ENCODE peak calls at places on chromosomes 12 and 14, in ten cellular contexts. One of them, this sample, is unnamed.

GRCh38 chr14:72060460-72060859 is 128.2 kb downstream of the RGS6 start:
- DNase-seq in heart right ventricle: no peak
- DNase-seq in effector memory CD4-positive, alpha-beta T cell: no peak
- DNase-seq in A549: no peak
- DNase-seq in neural progenitor cell: no peak
- DNase-seq in left ventricle myocardium inferior: no peak
- DNase-seq in tibial artery: no peak
- DNase-seq in adrenal gland: no peak
- DNase-seq in sigmoid colon: no peak
- DNase-seq in right cardiac atrium: no peak
- DNase-seq in this sample: no peak

GRCh38 chr12:123150804-123151678 is at the start of gene PITPNM2:
- DNase-seq in heart right ventricle: peak; percentile 50
- DNase-seq in effector memory CD4-positive, alpha-beta T cell: peak; percentile 24
- DNase-seq in A549: peak; percentile 57
- DNase-seq in neural progenitor cell: peak; percentile 94
- DNase-seq in left ventricle myocardium inferior: peak; percentile 70
- DNase-seq in tibial artery: peak; percentile 79
- DNase-seq in adrenal gland: peak; percentile 70
- DNase-seq in sigmoid colon: peak; percentile 78
- DNase-seq in right cardiac atrium: peak; percentile 87
- DNase-seq in this sample: peak; percentile 92

GRCh38 chr14:102927346-102927877 is 4.9 kb downstream of the AMN start:
- DNase-seq in heart right ventricle: no peak
- DNase-seq in effector memory CD4-positive, alpha-beta T cell: no peak
- DNase-seq in A549: no peak
- DNase-seq in neural progenitor cell: no peak
- DNase-seq in left ventricle myocardium inferior: no peak
- DNase-seq in tibial artery: no peak
- DNase-seq in adrenal gland: no peak
- DNase-seq in sigmoid colon: no peak
- DNase-seq in right cardiac atrium: peak; percentile 56
- DNase-seq in this sample: peak; percentile 71

GRCh38 chr14:104227806-104228205 is 89.4 kb downstream of the KIF26A start:
- DNase-seq in heart right ventricle: no peak
- DNase-seq in effector memory CD4-positive, alpha-beta T cell: no peak
- DNase-seq in A549: no peak
- DNase-seq in neural progenitor cell: no peak
- DNase-seq in left ventricle myocardium inferior: no peak
- DNase-seq in tibial artery: no peak
- DNase-seq in adrenal gland: no peak
- DNase-seq in sigmoid colon: no peak
- DNase-seq in right cardiac atrium: no peak
- DNase-seq in this sample: no peak

GRCh38 chr12:96106137-96106536 is 70.8 kb upstream of the LTA4H start:
- DNase-seq in heart right ventricle: no peak
- DNase-seq in effector memory CD4-positive, alpha-beta T cell: no peak
- DNase-seq in A549: no peak
- DNase-seq in neural progenitor cell: no peak
- DNase-seq in left ventricle myocardium inferior: no peak
- DNase-seq in tibial artery: no peak
- DNase-seq in adrenal gland: no peak
- DNase-seq in sigmoid colon: no peak
- DNase-seq in right cardiac atrium: no peak
- DNase-seq in this sample: no peak

GRCh38 chr14:94161979-94162378 is 12.1 kb upstream of the PPP4R4 start:
- DNase-seq in heart right ventricle: no peak
- DNase-seq in effector memory CD4-positive, alpha-beta T cell: no peak
- DNase-seq in A549: no peak
- DNase-seq in neural progenitor cell: no peak
- DNase-seq in left ventricle myocardium inferior: no peak
- DNase-seq in tibial artery: no peak
- DNase-seq in adrenal gland: no peak
- DNase-seq in sigmoid colon: no peak
- DNase-seq in right cardiac atrium: no peak
- DNase-seq in this sample: no peak

GRCh38 chr14:34355584-34356266 is 106.3 kb downstream of the SPTSSA start:
- DNase-seq in heart right ventricle: peak; percentile 25
- DNase-seq in effector memory CD4-positive, alpha-beta T cell: no peak
- DNase-seq in A549: no peak
- DNase-seq in neural progenitor cell: no peak
- DNase-seq in left ventricle myocardium inferior: no peak
- DNase-seq in tibial artery: no peak
- DNase-seq in adrenal gland: peak; percentile 56
- DNase-seq in sigmoid colon: no peak
- DNase-seq in right cardiac atrium: no peak
- DNase-seq in this sample: no peak

GRCh38 chr12:27334721-27335082 is 2.1 kb downstream of the BMAL2 start:
- DNase-seq in heart right ventricle: no peak
- DNase-seq in effector memory CD4-positive, alpha-beta T cell: no peak
- DNase-seq in A549: no peak
- DNase-seq in neural progenitor cell: no peak
- DNase-seq in left ventricle myocardium inferior: no peak
- DNase-seq in tibial artery: no peak
- DNase-seq in adrenal gland: no peak
- DNase-seq in sigmoid colon: no peak
- DNase-seq in right cardiac atrium: no peak
- DNase-seq in this sample: no peak

GRCh38 chr14:100359111-100359510 is 36.0 kb downstream of the SLC25A47 start:
- DNase-seq in heart right ventricle: no peak
- DNase-seq in effector memory CD4-positive, alpha-beta T cell: no peak
- DNase-seq in A549: no peak
- DNase-seq in neural progenitor cell: no peak
- DNase-seq in left ventricle myocardium inferior: no peak
- DNase-seq in tibial artery: no peak
- DNase-seq in adrenal gland: no peak
- DNase-seq in sigmoid colon: no peak
- DNase-seq in right cardiac atrium: no peak
- DNase-seq in this sample: no peak
- H3K27ac ChIP-seq in heart right ventricle: peak overlapping the region; percentile 49
- H3K27ac ChIP-seq in effector memory CD4-positive, alpha-beta T cell: no peak overlapping the region
- H3K27ac ChIP-seq in A549: no peak overlapping the region
- H3K27ac ChIP-seq in neural progenitor cell: no peak overlapping the region
- H3K27ac ChIP-seq in left ventricle myocardium inferior: peak overlapping the region; percentile 82
- H3K27ac ChIP-seq in tibial artery: no peak overlapping the region
- H3K27ac ChIP-seq in adrenal gland: no peak overlapping the region
- H3K27ac ChIP-seq in sigmoid colon: no peak overlapping the region
- H3K27ac ChIP-seq in right cardiac atrium: no peak overlapping the region
- H3K27ac ChIP-seq in this sample: no peak overlapping the region

GRCh38 chr14:74627071-74627470 is 15.0 kb upstream of the LTBP2 start:
- DNase-seq in heart right ventricle: no peak
- DNase-seq in effector memory CD4-positive, alpha-beta T cell: no peak
- DNase-seq in A549: no peak
- DNase-seq in neural progenitor cell: no peak
- DNase-seq in left ventricle myocardium inferior: no peak
- DNase-seq in tibial artery: no peak
- DNase-seq in adrenal gland: no peak
- DNase-seq in sigmoid colon: no peak
- DNase-seq in right cardiac atrium: no peak
- DNase-seq in this sample: no peak

GRCh38 chr14:74634481-74634880 is 22.4 kb upstream of the LTBP2 start:
- DNase-seq in heart right ventricle: no peak
- DNase-seq in effector memory CD4-positive, alpha-beta T cell: no peak
- DNase-seq in A549: no peak
- DNase-seq in neural progenitor cell: no peak
- DNase-seq in left ventricle myocardium inferior: no peak
- DNase-seq in tibial artery: no peak
- DNase-seq in adrenal gland: no peak
- DNase-seq in sigmoid colon: no peak
- DNase-seq in right cardiac atrium: no peak
- DNase-seq in this sample: no peak

GRCh38 chr14:74634964-74635363 is 22.9 kb upstream of the LTBP2 start:
- DNase-seq in heart right ventricle: no peak
- DNase-seq in effector memory CD4-positive, alpha-beta T cell: no peak
- DNase-seq in A549: no peak
- DNase-seq in neural progenitor cell: peak; percentile 33
- DNase-seq in left ventricle myocardium inferior: no peak
- DNase-seq in tibial artery: no peak
- DNase-seq in adrenal gland: no peak
- DNase-seq in sigmoid colon: no peak
- DNase-seq in right cardiac atrium: no peak
- DNase-seq in this sample: no peak

GRCh38 chr14:74628418-74628817 is 16.4 kb upstream of the LTBP2 start:
- DNase-seq in heart right ventricle: no peak
- DNase-seq in effector memory CD4-positive, alpha-beta T cell: no peak
- DNase-seq in A549: no peak
- DNase-seq in neural progenitor cell: no peak
- DNase-seq in left ventricle myocardium inferior: no peak
- DNase-seq in tibial artery: no peak
- DNase-seq in adrenal gland: no peak
- DNase-seq in sigmoid colon: no peak
- DNase-seq in right cardiac atrium: no peak
- DNase-seq in this sample: no peak

DNA sequence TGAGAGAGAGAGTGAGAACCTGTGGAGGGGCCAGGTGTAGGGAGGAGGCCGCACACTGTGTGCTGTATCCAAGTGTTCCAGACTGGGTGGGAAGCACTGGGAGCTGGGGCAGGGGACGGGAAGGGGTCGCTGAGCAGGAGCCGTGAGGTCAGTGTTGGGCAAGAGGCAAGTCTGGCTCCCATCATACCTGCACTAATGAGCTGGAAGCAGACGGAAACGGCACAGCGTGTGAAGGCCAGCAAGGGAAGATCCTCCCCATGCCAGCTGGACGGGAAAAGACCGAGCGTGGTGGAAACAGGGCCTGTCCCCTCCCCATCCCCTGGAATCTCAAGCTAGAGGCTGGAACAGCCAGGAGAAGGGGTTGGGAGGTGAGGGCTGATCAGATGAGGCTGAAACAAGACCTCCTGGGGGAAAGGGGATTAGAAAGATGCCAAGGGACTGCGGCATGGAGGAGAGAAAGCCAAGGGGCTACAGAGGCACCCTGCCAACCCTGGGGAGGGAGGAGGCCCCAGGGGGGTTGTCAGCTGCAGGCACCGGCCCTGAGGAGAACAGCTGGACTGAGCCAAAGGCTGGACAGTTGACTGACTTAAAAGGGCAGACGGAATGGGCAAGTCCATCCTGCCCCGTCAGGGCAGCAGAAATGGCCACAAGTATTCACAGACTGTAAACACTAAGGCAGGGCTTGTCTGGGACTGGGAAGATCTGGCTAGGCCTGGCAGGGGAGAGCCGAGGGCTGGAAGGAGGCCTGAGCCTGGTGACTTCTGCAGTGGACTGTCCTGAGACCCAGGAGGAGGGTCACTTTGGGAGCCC is 19.0 kb upstream of the LTBP2 start:
- DNase-seq in heart right ventricle: no peak
- DNase-seq in effector memory CD4-positive, alpha-beta T cell: no peak
- DNase-seq in A549: no peak
- DNase-seq in neural progenitor cell: peak; percentile 27
- DNase-seq in left ventricle myocardium inferior: no peak
- DNase-seq in tibial artery: no peak
- DNase-seq in adrenal gland: no peak
- DNase-seq in sigmoid colon: no peak
- DNase-seq in right cardiac atrium: no peak
- DNase-seq in this sample: no peak
- H3K27ac ChIP-seq in heart right ventricle: peak overlapping the region; percentile 41
- H3K27ac ChIP-seq in effector memory CD4-positive, alpha-beta T cell: no peak overlapping the region
- H3K27ac ChIP-seq in A549: peak overlapping the region; percentile 54
- H3K27ac ChIP-seq in neural progenitor cell: no peak overlapping the region
- H3K27ac ChIP-seq in left ventricle myocardium inferior: peak overlapping the region; percentile 19
- H3K27ac ChIP-seq in tibial artery: peak overlapping the region; percentile 61
- H3K27ac ChIP-seq in adrenal gland: no peak overlapping the region
- H3K27ac ChIP-seq in sigmoid colon: no peak overlapping the region
- H3K27ac ChIP-seq in right cardiac atrium: no peak overlapping the region
- H3K27ac ChIP-seq in this sample: no peak overlapping the region

GRCh38 chr14:91829511-91829910 is 37.8 kb downstream of the TC2N start:
- DNase-seq in heart right ventricle: no peak
- DNase-seq in effector memory CD4-positive, alpha-beta T cell: no peak
- DNase-seq in A549: no peak
- DNase-seq in neural progenitor cell: no peak
- DNase-seq in left ventricle myocardium inferior: no peak
- DNase-seq in tibial artery: no peak
- DNase-seq in adrenal gland: no peak
- DNase-seq in sigmoid colon: no peak
- DNase-seq in right cardiac atrium: no peak
- DNase-seq in this sample: no peak

GRCh38 chr14:91830777-91831176 is 36.6 kb downstream of the TC2N start:
- DNase-seq in heart right ventricle: no peak
- DNase-seq in effector memory CD4-positive, alpha-beta T cell: no peak
- DNase-seq in A549: no peak
- DNase-seq in neural progenitor cell: peak; percentile 45
- DNase-seq in left ventricle myocardium inferior: no peak
- DNase-seq in tibial artery: no peak
- DNase-seq in adrenal gland: no peak
- DNase-seq in sigmoid colon: no peak
- DNase-seq in right cardiac atrium: no peak
- DNase-seq in this sample: peak; percentile 9

GRCh38 chr14:91834571-91834970 is 32.8 kb downstream of the TC2N start:
- DNase-seq in heart right ventricle: no peak
- DNase-seq in effector memory CD4-positive, alpha-beta T cell: no peak
- DNase-seq in A549: no peak
- DNase-seq in neural progenitor cell: peak; percentile 14
- DNase-seq in left ventricle myocardium inferior: no peak
- DNase-seq in tibial artery: no peak
- DNase-seq in adrenal gland: no peak
- DNase-seq in sigmoid colon: no peak
- DNase-seq in right cardiac atrium: no peak
- DNase-seq in this sample: no peak

GRCh38 chr14:91827746-91828145 is 39.6 kb downstream of the TC2N start:
- DNase-seq in heart right ventricle: no peak
- DNase-seq in effector memory CD4-positive, alpha-beta T cell: no peak
- DNase-seq in A549: no peak
- DNase-seq in neural progenitor cell: no peak
- DNase-seq in left ventricle myocardium inferior: no peak
- DNase-seq in tibial artery: no peak
- DNase-seq in adrenal gland: no peak
- DNase-seq in sigmoid colon: no peak
- DNase-seq in right cardiac atrium: no peak
- DNase-seq in this sample: no peak

GRCh38 chr14:91831337-91831736 is 36.0 kb downstream of the TC2N start:
- DNase-seq in heart right ventricle: no peak
- DNase-seq in effector memory CD4-positive, alpha-beta T cell: no peak
- DNase-seq in A549: no peak
- DNase-seq in neural progenitor cell: no peak
- DNase-seq in left ventricle myocardium inferior: no peak
- DNase-seq in tibial artery: no peak
- DNase-seq in adrenal gland: no peak
- DNase-seq in sigmoid colon: no peak
- DNase-seq in right cardiac atrium: no peak
- DNase-seq in this sample: no peak
- H3K27ac ChIP-seq in heart right ventricle: no peak overlapping the region
- H3K27ac ChIP-seq in effector memory CD4-positive, alpha-beta T cell: no peak overlapping the region
- H3K27ac ChIP-seq in A549: no peak overlapping the region
- H3K27ac ChIP-seq in neural progenitor cell: no peak overlapping the region
- H3K27ac ChIP-seq in left ventricle myocardium inferior: no peak overlapping the region
- H3K27ac ChIP-seq in tibial artery: no peak overlapping the region
- H3K27ac ChIP-seq in adrenal gland: no peak overlapping the region
- H3K27ac ChIP-seq in sigmoid colon: no peak overlapping the region
- H3K27ac ChIP-seq in right cardiac atrium: no peak overlapping the region
- H3K27ac ChIP-seq in this sample: no peak overlapping the region

DNA sequence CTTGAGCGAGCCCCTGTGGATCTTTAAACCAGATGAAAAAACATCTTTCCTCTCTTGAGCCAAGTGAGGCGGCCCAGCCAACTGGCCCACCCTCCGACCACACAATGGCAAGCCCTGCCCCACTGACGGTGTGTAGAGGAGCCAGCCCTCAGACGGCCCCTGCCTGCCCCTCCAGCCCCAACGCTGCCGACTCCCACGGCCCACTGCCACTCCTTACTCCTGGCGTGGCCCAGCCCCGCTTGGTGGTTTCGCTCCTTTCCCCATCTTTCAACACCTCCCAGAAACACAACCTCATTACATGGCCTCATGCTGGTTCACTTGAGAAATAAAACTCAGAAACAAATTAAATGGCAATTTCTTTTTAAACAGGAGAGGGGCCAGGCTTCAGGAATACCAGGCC is 80.6 kb upstream of the DICER1 start:
- DNase-seq in heart right ventricle: no peak
- DNase-seq in effector memory CD4-positive, alpha-beta T cell: no peak
- DNase-seq in A549: no peak
- DNase-seq in neural progenitor cell: no peak
- DNase-seq in left ventricle myocardium inferior: peak; percentile 46
- DNase-seq in tibial artery: no peak
- DNase-seq in adrenal gland: no peak
- DNase-seq in sigmoid colon: no peak
- DNase-seq in right cardiac atrium: no peak
- DNase-seq in this sample: peak; percentile 19
- H3K27ac ChIP-seq in heart right ventricle: no peak overlapping the region
- H3K27ac ChIP-seq in effector memory CD4-positive, alpha-beta T cell: no peak overlapping the region
- H3K27ac ChIP-seq in A549: no peak overlapping the region
- H3K27ac ChIP-seq in neural progenitor cell: no peak overlapping the region
- H3K27ac ChIP-seq in left ventricle myocardium inferior: peak overlapping the region; percentile 40
- H3K27ac ChIP-seq in tibial artery: no peak overlapping the region
- H3K27ac ChIP-seq in adrenal gland: no peak overlapping the region
- H3K27ac ChIP-seq in sigmoid colon: no peak overlapping the region
- H3K27ac ChIP-seq in right cardiac atrium: no peak overlapping the region
- H3K27ac ChIP-seq in this sample: no peak overlapping the region

This sample was measured in hepatocyte.